ENCODE peak calls at places on chromosomes 12 and 14, in six cellular contexts. U is GM23338, K is HCT116, X is GM12878, O is breast epithelium, W is upper lobe of left lung. E is an unnamed sample.

GRCh38 chr14:92108345-92109254 is 2.2 kb upstream of the ATXN3 start:
- DNase-seq in U (peak), K (no peak), X (no peak), O (no peak), W (no peak), E (no peak)

GRCh38 chr12:44464180-44464579 is 411.9 kb downstream of the NELL2 start:
- DNase-seq in U (peak), K (no peak), X (no peak), O (no peak), W (no peak), E (no peak)

GRCh38 chr14:93150227-93151206 is 34.2 kb downstream of the MOAP1 start:
- DNase-seq in U (no peak), K (no peak), X (no peak), O (no peak), W (peak), E (no peak)

GRCh38 chr12:14384783-14385638 is 19.5 kb downstream of the ATF7IP start:
- DNase-seq in U (peak), K (peak), X (peak), O (peak), W (peak), E (peak)

GRCh38 chr14:34362625-34363251 is 99.3 kb downstream of the SPTSSA start:
- DNase-seq in U (no peak), K (no peak), X (no peak), O (no peak), W (no peak), E (no peak)

GRCh38 chr14:100067481-100067880 is 2.3 kb downstream of the EVL start:
- DNase-seq in U (no peak), K (no peak), X (no peak), O (no peak), W (no peak), E (no peak)

GRCh38 chr12:59636945-59637656 is 41.3 kb downstream of the SLC16A7 start:
- DNase-seq in U (no peak), K (no peak), X (peak), O (no peak), W (no peak), E (no peak)

GRCh38 chr12:113019045-113019444 is 37.5 kb upstream of the DTX1 start:
- DNase-seq in U (no peak), K (no peak), X (no peak), O (no peak), W (no peak), E (no peak)

GRCh38 chr12:78387721-78388120 is 476.9 kb upstream of the SYT1 start:
- DNase-seq in U (no peak), K (no peak), X (no peak), O (no peak), W (no peak), E (no peak)

GRCh38 chr14:70052990-70053389 is 135.8 kb downstream of the SLC8A3 start:
- DNase-seq in U (peak), K (no peak), X (no peak), O (no peak), W (no peak), E (no peak)

GRCh38 chr14:103402700-103403099 is 17.5 kb downstream of the MARK3 start:
- DNase-seq in U (peak), K (no peak), X (no peak), O (no peak), W (no peak), E (no peak)

DNA sequence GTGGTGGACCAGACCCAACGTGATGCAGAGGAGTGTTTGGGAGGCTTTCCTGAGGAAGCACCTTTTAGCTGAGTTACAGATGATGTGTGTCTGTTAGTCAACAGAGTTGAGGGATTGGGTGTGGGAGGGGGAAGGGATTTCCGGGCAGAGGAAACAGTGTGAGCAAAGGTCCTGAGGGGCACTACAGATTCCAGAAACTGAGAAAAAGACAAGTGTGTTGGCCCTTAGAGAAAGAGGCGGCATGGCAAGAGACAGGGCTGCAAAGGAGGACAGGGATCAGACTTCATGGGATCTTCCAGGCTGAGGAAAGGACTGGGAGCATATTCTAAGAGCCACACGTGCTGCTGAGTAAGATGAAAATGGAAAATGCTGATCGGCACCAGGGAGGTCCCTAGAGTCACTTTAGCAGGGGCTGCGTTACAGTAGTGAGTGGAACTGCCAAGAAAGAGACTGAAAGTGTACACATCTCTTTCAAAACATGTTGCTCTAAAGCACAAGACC is 9.4 kb upstream of the RPS6KL1 start:
- DNase-seq in U (no peak), K (no peak), X (no peak), O (no peak), W (no peak), E (no peak)
- TF ChIP-seq POLR2AphosphoS5 in U (no peak), K (no peak), X (no peak), O (no peak), W (no peak), E (no peak)

GRCh38 chr12:65859519-65859918 is 35.2 kb downstream of the HMGA2 start:
- DNase-seq in U (no peak), K (no peak), X (no peak), O (no peak), W (no peak), E (no peak)
- TF ChIP-seq POLR2AphosphoS5 in U (no peak), K (no peak), X (no peak), O (no peak), W (no peak), E (no peak)

DNA sequence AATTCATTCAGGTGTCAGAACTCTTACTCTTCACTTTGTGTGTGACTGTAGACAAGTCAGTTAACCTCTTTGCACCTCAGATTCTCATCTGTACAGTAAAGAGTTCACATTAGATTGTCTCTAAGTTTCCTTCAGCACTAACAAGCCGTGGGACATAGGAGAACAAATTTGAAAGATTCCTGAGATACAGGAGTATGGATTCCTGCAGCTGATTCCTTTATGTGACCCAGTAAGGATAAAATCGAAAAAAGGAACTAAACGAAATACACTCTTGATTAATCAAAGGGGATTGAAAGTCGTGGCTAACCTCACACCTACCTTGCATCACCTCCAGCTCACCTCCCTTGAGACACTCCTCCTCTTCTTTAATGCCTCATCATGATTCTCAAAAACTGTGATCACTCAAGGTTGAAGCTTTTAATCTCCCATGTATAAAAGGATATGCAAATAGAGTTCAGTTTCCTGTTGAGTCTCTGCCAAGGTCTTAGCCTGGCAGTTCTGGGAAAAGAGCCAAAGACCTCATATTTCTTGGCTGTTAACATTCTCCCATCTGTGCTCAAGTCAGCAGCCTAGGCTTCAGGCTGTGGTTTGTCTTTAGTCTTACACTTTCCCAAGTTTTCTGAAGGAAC is 156.6 kb downstream of the DAD1 start:
- DNase-seq in U (peak), K (peak), X (no peak), O (peak), W (peak), E (peak)
- TF ChIP-seq POLR2AphosphoS5 in U (no peak), K (no peak), X (no peak), O (no peak), W (no peak), E (peak)

GRCh38 chr14:95274283-95274682 is 45.4 kb downstream of the CLMN start:
- DNase-seq in U (no peak), K (no peak), X (no peak), O (peak), W (no peak), E (no peak)
- TF ChIP-seq POLR2AphosphoS5 in U (no peak), K (no peak), X (no peak), O (no peak), W (no peak), E (no peak)

GRCh38 chr12:27193854-27194544 is 50.1 kb upstream of the STK38L start:
- DNase-seq in U (no peak), K (no peak), X (no peak), O (peak), W (no peak), E (no peak)

GRCh38 chr12:27194644-27195043 is 49.4 kb upstream of the STK38L start:
- DNase-seq in U (no peak), K (no peak), X (no peak), O (no peak), W (no peak), E (no peak)

GRCh38 chr12:27199638-27200300 is 44.3 kb upstream of the STK38L start:
- DNase-seq in U (no peak), K (no peak), X (no peak), O (no peak), W (no peak), E (no peak)

GRCh38 chr12:27201169-27201568 is 42.9 kb upstream of the STK38L start:
- DNase-seq in U (no peak), K (no peak), X (no peak), O (no peak), W (no peak), E (no peak)

DNA sequence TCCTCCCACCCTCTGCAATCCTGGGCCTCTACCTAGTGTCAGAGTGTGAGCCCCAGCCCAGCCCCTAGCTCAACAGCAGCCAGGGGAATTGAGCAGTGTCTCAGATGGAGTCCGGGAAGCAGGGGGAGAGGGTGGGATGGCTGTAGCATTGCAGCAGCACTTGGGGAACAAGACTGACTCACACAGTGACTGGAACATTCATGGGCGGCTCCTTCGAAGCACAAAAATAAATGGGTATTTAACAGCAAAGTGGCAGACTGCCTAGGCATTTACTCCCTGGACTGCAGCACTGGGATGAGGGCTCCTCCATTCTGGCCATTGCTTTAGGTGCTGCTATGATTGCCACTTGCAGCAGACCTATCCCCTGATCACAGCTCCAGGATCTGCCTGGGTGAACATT is 46.0 kb upstream of the STK38L start:
- DNase-seq in U (peak), K (no peak), X (no peak), O (no peak), W (no peak), E (no peak)
- TF ChIP-seq POLR2AphosphoS5 in U (no peak), K (no peak), X (no peak), O (no peak), W (no peak), E (no peak)

DNA sequence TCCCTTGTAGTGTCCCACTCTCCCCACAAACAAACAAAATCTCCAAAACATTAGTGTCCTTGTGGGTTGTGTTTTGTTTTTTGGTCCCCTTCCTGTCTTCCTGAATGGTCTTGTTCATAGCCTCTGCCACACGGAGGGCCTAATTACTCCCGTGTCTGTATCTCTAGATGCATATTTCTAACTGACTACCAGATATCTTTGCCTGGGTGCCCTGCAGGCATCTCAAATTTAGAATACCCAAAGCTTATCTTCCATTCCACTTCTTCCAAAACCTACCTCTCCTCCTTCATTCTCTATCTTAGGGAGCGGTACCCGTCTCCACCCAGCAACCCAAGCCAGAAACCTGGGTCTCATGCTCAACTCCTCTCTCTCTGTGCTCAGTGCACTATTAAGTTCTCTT is 10.9 kb upstream of the METAP2 start:
- DNase-seq in U (no peak), K (no peak), X (no peak), O (no peak), W (no peak), E (no peak)
- TF ChIP-seq POLR2AphosphoS5 in U (no peak), K (no peak), X (no peak), O (no peak), W (no peak), E (no peak)

GRCh38 chr12:45730116-45730841 is 773 bp downstream of the ARID2 start:
- DNase-seq in U (peak), K (no peak), X (no peak), O (peak), W (peak), E (no peak)

GRCh38 chr12:45728625-45729232 is 777 bp upstream of the ARID2 start:
- DNase-seq in U (peak), K (peak), X (peak), O (peak), W (peak), E (no peak)

GRCh38 chr12:45727994-45728624 is 1.4 kb upstream of the ARID2 start:
- DNase-seq in U (no peak), K (no peak), X (no peak), O (no peak), W (no peak), E (peak)

GRCh38 chr12:45730842-45731336 is 1.4 kb downstream of the ARID2 start:
- DNase-seq in U (no peak), K (no peak), X (no peak), O (no peak), W (no peak), E (no peak)

DNA sequence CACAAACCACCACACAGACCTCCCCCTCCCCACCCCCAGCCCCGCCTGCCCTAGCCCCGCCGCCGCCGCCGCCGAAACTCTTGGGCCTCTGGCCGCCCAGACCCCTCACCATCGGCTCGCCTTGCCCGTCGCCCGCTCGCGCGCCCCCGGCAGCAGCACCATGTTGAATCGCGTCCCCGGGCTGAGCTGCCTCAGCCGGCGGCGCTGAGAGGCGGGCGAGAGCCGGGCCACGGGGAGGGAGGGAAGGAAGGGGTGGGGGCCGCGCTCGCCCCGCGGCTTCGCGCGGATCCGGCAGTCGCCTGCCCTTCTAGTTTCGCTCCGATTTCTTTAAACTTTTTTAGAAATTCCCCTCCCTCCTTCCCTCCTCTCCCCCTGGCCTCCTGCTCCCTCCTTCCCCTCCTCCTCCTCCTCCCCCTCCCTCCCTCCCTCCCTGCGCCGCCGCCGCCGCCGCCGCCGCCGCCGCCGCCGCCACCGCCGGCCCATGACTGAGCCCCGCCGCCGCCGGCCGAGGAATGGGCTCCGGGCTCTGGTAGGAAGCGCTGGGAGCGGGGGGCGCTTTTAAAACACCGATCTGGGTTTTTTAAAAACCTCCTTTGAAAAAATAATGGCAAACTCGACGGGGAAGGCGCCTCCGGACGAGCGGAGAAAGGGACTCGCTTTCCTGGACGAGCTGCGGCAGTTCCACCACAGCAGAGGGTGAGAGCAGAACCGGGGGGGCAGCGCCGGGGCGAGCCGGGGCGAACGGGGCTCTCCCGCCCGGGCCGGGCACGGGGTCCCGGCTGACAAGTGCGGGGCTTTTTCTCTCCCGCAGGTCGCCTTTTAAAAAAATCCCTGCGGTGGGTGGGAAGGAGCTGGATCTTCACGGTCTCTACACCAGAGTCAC is at the start of gene ARID2:
- DNase-seq in U (peak), K (peak), X (no peak), O (peak), W (peak), E (no peak)
- TF ChIP-seq POLR2AphosphoS5 in U (no peak), K (no peak), X (no peak), O (peak), W (peak), E (no peak)

GRCh38 chr12:131912526-131913274 is 16.4 kb upstream of the PUS1 start:
- DNase-seq in U (no peak), K (peak), X (no peak), O (peak), W (peak), E (no peak)
- TF ChIP-seq POLR2AphosphoS5 in U (no peak), K (no peak), X (no peak), O (no peak), W (no peak), E (no peak)

GRCh38 chr14:76651410-76652055 is 109.7 kb upstream of the VASH1 start:
- DNase-seq in U (no peak), K (no peak), X (no peak), O (no peak), W (no peak), E (no peak)
- TF ChIP-seq POLR2AphosphoS5 in U (no peak), K (no peak), X (no peak), O (no peak), W (no peak), E (no peak)

DNA sequence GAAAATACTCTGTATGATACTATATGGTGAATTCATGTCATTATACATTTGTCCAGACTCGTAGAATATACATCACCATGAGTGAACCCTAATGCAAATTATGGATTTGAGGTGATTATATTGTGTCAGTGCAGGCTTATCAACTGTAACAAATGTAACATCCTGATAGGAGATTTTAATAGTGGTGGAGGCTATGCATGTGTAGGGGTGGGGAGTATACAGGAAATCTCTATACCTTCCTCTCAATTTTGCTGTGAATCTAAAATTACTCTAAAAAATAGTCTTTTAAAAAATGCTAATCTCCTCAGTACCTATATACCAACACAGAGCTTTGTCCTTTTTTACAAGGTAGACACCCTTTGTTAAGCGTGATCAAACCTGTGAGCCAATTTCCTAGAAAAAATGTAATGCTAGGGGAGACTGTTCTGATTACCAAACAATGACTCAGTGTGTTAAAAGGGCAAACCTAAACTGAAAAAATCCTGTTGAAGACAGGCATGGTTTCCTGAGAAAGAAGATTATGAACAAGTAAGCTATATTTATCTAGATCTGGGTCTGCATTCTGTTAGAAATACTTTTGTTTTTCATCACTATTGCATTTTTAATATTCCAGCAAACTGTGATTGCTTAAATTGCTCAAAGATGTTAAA is 170.9 kb downstream of the DUSP6 start:
- DNase-seq in U (no peak), K (no peak), X (no peak), O (no peak), W (no peak), E (no peak)
- TF ChIP-seq POLR2AphosphoS5 in U (no peak), K (no peak), X (no peak), O (no peak), W (no peak), E (no peak)